ENCODE peak calls at places on chromosomes 11 and 22, in nine cellular contexts. V is sigmoid colon, A is transverse colon, I is endothelial cell of umbilical vein, S is K562, O is stomach, M is HCT116, D is HepG2, C is upper lobe of left lung. E is an unnamed sample.

GRCh38 chr22:41574847-41575381 is 14.1 kb downstream of the CSDC2 start:
- DNase-seq in V (peak), A (peak), O (peak), M (no peak), I (no peak), C (peak), D (no peak), S (no peak), E (no peak)

GRCh38 chr11:114359342-114359741 is 41.0 kb downstream of the C11orf71 start:
- DNase-seq in D (no peak), C (no peak), S (no peak), M (no peak), V (no peak), O (no peak), A (no peak), I (peak), E (no peak)

GRCh38 chr11:17695454-17696441 is 23.6 kb upstream of the MYOD1 start:
- DNase-seq in C (no peak), D (no peak), A (no peak), S (peak), V (no peak), I (no peak), M (no peak), O (no peak), E (peak)

GRCh38 chr22:36950797-36951590 is 37.6 kb downstream of the CSF2RB start:
- DNase-seq in D (no peak), C (peak), S (no peak), I (no peak), M (no peak), V (no peak), A (no peak), O (no peak), E (no peak)

GRCh38 chr11:69138265-69138664 is 17.5 kb upstream of the SMIM38 start:
- DNase-seq in V (no peak), C (no peak), M (peak), O (peak), S (no peak), A (no peak), D (no peak), I (no peak), E (no peak)

GRCh38 chr22:44448271-44448780 is 49.7 kb downstream of the RTL6 start:
- DNase-seq in O (peak), A (peak), M (no peak), D (no peak), C (peak), S (no peak), V (peak), I (no peak), E (no peak)

GRCh38 chr11:17548444-17548843 is 1.4 kb downstream of the OTOG start:
- DNase-seq in V (no peak), O (no peak), S (peak), A (no peak), D (no peak), C (no peak), M (no peak), I (no peak), E (peak)

GRCh38 chr22:39522567-39523300 is 2.4 kb downstream of the ATF4 start:
- DNase-seq in O (peak), I (peak), V (peak), S (no peak), D (no peak), C (no peak), A (peak), M (no peak), E (no peak)

GRCh38 chr11:78564889-78565467 is 9.7 kb downstream of the NARS2 start:
- DNase-seq in O (no peak), I (no peak), S (no peak), A (no peak), C (no peak), D (no peak), V (no peak), M (no peak), E (no peak)

GRCh38 chr11:13224324-13224723 is 53.3 kb upstream of the BMAL1 start:
- DNase-seq in A (no peak), S (no peak), C (no peak), M (no peak), V (no peak), D (no peak), O (no peak), I (no peak), E (no peak)

GRCh38 chr22:31681625-31682345 is 19.8 kb upstream of the PISD start:
- DNase-seq in C (no peak), S (no peak), I (no peak), V (peak), D (no peak), A (no peak), O (no peak), M (no peak), E (no peak)

GRCh38 chr11:22337571-22338464 is at the start of gene SLC17A6:
- DNase-seq in O (no peak), I (peak), C (no peak), V (no peak), S (no peak), D (peak), M (no peak), A (no peak), E (peak)

GRCh38 chr22:49971232-49972162 is 10.9 kb downstream of the PIM3 start:
- DNase-seq in D (no peak), M (no peak), A (peak), I (no peak), C (peak), V (peak), O (peak), S (peak), E (peak)

GRCh38 chr11:1827095-1827797 is 7.5 kb upstream of the SYT8 start:
- DNase-seq in C (peak), M (no peak), I (peak), V (peak), O (peak), D (peak), A (peak), S (no peak), E (no peak)

GRCh38 chr11:63032451-63032850 is 16.8 kb upstream of the SLC22A8 start:
- DNase-seq in O (no peak), S (no peak), V (no peak), C (no peak), D (no peak), M (no peak), I (no peak), A (no peak), E (no peak)

GRCh38 chr11:129951201-129951882 is 51.3 kb downstream of the PRDM10 start:
- DNase-seq in V (no peak), A (no peak), C (no peak), O (no peak), D (no peak), S (no peak), M (no peak), I (no peak), E (no peak)

GRCh38 chr11:94134651-94135512 is 6.2 kb downstream of the PANX1 start:
- DNase-seq in V (peak), S (no peak), I (peak), M (no peak), A (peak), C (peak), O (peak), D (no peak), E (no peak)

GRCh38 chr11:120209750-120210650 is 832 bp upstream of the OAF start:
- DNase-seq in O (no peak), V (no peak), C (no peak), D (no peak), I (no peak), S (no peak), A (no peak), M (no peak), E (no peak)

GRCh38 chr11:94623120-94623735 is 56.1 kb downstream of the PIWIL4 start:
- DNase-seq in D (peak), V (no peak), M (peak), O (peak), I (peak), A (peak), S (peak), C (peak), E (peak)

GRCh38 chr11:125117429-125117828 is 6.0 kb upstream of the TMEM218 start:
- DNase-seq in V (no peak), C (no peak), O (no peak), A (no peak), M (no peak), S (no peak), I (peak), D (no peak), E (no peak)
- TF ChIP-seq POLR2AphosphoS5 in V (no peak), C (no peak), O (no peak), A (no peak), M (no peak), S (no peak), I (no peak), D (no peak), E (no peak)

GRCh38 chr22:23256986-23257888 is 76.9 kb downstream of the BCR start:
- DNase-seq in M (no peak), I (no peak), D (no peak), O (peak), A (peak), C (peak), V (peak), S (peak), E (no peak)
- TF ChIP-seq POLR2AphosphoS5 in M (no peak), I (no peak), D (no peak), O (peak), A (peak), C (peak), V (peak), S (no peak), E (no peak)

DNA sequence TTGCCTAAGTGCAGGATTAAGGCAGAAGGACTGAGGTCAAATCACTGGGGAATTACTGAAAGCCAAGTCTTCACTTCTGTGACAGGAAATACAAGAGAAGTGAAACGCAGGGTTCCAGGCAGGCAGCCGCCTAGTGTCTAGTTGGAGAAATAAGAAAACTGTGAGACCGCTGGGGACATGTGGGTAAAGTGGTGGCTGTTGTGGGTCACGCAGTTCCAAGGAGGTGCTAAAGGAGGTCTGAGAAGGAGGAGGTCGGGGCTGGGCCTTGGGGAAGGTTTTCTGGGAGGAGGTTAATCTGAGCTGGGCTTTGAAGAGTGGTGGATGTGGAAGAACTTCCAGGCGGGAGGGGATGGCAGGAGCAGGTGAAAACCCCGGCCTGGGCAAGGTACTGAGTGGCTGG is 11.2 kb downstream of the MCM5 start:
- DNase-seq in O (no peak), D (no peak), V (no peak), I (no peak), C (peak), S (no peak), M (no peak), A (peak), E (no peak)
- TF ChIP-seq POLR2AphosphoS5 in O (no peak), D (no peak), V (no peak), I (no peak), C (no peak), S (no peak), M (no peak), A (no peak), E (no peak)

DNA sequence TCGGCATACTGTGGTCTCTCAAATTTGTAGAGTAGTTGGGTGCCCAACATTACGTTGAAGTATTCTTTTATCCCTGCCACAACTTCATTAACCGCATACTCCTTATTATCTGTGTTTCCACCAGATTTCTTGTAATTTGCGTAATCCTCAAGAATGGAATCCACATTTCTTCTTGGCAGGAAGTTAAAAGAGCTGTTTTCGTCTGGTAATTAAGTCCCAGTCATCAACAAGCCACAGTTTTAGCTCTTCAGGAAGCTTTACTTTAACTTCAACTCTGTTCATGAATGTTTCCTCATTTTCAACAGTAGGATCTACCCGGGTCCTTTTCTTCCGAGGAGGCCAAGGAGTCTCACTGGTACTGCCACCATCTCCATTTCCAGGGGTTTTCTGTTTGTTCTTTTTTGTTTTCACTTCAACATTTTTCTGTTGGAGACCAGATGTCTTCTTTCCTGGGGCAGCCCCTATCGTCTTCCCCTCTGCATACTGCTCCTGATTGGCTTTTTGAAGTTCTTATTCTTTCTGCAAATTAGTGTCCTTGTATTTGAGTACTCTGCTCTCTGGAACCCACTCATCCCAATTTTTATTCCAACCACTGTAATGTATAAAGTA is 30.3 kb downstream of the PDE3B start:
- DNase-seq in M (no peak), D (no peak), I (no peak), A (no peak), S (no peak), V (no peak), O (no peak), C (no peak), E (no peak)
- TF ChIP-seq POLR2AphosphoS5 in M (no peak), D (no peak), I (no peak), A (no peak), S (no peak), V (no peak), O (no peak), C (no peak), E (no peak)

E was measured in GM23338.